ENCODE peak calls at places on chromosomes 12 and 14, in seven cellular contexts. S is HCT116, D is K562, Z is SK-N-SH, C is GM12878, Q is HepG2, B is H1. L is an unnamed sample.

GRCh38 chr12:3530548-3530947 is 39.5 kb downstream of the PRMT8 start:
- DNase-seq in D (no peak), Z (no peak), S (no peak), B (no peak), Q (no peak), C (no peak), L (no peak)

GRCh38 chr12:125068391-125068790 is 3.2 kb downstream of the AACS start:
- DNase-seq in D (no peak), B (no peak), Z (no peak), C (no peak), S (no peak), Q (no peak), L (no peak)

GRCh38 chr14:75221797-75222196 is 45.4 kb upstream of the TMED10 start:
- DNase-seq in D (no peak), S (no peak), Z (no peak), B (no peak), Q (no peak), C (no peak), L (no peak)

GRCh38 chr14:85604021-85604420 is 74.1 kb downstream of the FLRT2 start:
- DNase-seq in B (no peak), D (no peak), Z (no peak), C (no peak), Q (no peak), S (no peak), L (no peak)

GRCh38 chr14:89242871-89243270 is 174.2 kb downstream of the FOXN3 start:
- DNase-seq in D (no peak), C (no peak), Q (no peak), Z (no peak), S (no peak), B (no peak), L (no peak)

GRCh38 chr12:6946033-6946919 is 2.5 kb downstream of the C12orf57 start:
- DNase-seq in Q (peak), C (peak), S (peak), Z (peak), B (no peak), D (peak), L (peak)

GRCh38 chr14:79278798-79279644 is 932.3 kb downstream of the DIO2 start:
- DNase-seq in S (no peak), C (no peak), Z (peak), D (no peak), Q (peak), B (peak), L (peak)

GRCh38 chr12:112349440-112349839 is 32.8 kb downstream of the HECTD4 start:
- DNase-seq in B (no peak), C (no peak), D (no peak), Q (no peak), Z (peak), S (no peak), L (no peak)

GRCh38 chr14:96091941-96092411 is 52.8 kb downstream of the C14orf132 start:
- DNase-seq in Q (no peak), S (no peak), C (no peak), B (no peak), D (no peak), Z (no peak), L (no peak)

GRCh38 chr12:2997989-2998670 is 38.9 kb downstream of the TEAD4 start:
- DNase-seq in D (no peak), S (no peak), Z (no peak), Q (no peak), B (no peak), C (no peak), L (no peak)

GRCh38 chr14:55303646-55304277 is 32.5 kb downstream of the FBXO34 start:
- DNase-seq in C (no peak), Z (no peak), Q (no peak), D (no peak), S (no peak), B (no peak), L (no peak)

GRCh38 chr14:103738706-103739451 is 23.3 kb downstream of the ZFYVE21 start:
- DNase-seq in Z (no peak), Q (no peak), C (no peak), B (no peak), D (no peak), S (no peak), L (no peak)
- TF ChIP-seq JUND in Z (no peak), Q (no peak), C (no peak), B (no peak), D (no peak), S (no peak), L (no peak)

GRCh38 chr14:32254952-32255679 is 52.0 kb upstream of the RNU6-8 start:
- DNase-seq in Q (peak), B (no peak), C (no peak), D (peak), S (peak), Z (peak), L (peak)
- TF ChIP-seq JUND in Q (no peak), B (no peak), C (no peak), D (no peak), S (no peak), Z (no peak), L (no peak)

DNA sequence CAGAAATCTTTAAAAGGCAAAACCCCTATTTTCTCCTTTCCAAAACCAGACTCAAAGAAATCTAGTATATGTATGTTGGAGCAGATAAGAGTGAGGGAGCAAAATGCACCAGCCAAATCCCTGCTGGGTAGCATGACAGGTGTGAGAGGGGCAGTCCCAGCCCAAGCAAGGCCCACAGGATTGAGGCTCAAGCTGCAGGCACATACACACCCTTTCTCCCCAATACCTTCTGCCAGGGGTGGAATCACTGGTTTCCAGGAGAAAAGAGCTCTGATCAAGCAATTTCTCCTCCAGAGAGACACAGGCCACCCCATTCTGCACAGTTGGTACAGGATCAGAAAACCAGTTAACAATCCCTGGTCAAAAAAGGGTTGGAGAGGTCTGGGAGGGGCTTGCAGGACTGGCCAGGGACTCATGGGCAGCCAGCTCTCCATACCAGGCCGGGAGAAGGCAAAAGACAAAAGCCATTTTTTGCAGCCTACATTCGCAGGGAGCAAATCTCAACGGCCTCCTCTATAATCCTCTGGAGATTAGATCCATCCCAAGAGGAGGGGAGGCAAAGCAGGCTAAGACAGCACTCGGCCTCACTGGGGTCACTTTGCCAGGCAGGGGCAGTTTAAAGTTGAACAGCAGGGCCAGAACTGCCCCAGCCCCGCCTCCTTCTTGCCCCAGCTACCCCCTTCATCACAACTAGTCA is 2.1 kb downstream of the KMT2D start:
- DNase-seq in C (no peak), S (no peak), Z (peak), D (peak), B (no peak), Q (no peak), L (no peak)
- TF ChIP-seq JUND in C (no peak), S (no peak), Z (no peak), D (no peak), B (no peak), Q (no peak), L (no peak)

DNA sequence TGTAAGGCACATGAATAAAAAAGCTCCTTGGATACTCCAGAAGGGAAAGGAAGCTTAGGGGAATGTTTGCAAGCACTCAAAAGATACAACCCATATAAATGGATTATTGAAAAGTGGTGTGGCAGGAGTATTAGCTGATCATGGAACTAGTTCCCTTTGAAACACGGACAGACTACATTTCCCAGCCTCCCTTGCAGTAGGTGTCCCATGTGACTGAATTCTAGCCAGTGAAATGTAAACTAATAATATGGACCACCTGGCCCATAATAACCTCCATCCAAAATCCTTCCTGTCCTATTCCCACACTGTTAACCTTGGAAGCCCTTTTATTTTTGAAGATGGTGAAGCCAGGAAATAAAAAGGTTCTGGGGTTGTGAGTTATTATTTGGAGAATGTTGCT is 242.3 kb downstream of the SUDS3 start:
- DNase-seq in B (no peak), S (no peak), Q (no peak), Z (no peak), C (no peak), D (no peak), L (no peak)
- TF ChIP-seq JUND in B (no peak), S (no peak), Q (no peak), Z (no peak), C (no peak), D (no peak), L (no peak)

GRCh38 chr12:68565391-68565903 is 45.3 kb upstream of the RAP1B start:
- DNase-seq in D (no peak), Z (no peak), S (no peak), Q (no peak), B (no peak), C (no peak), L (no peak)
- TF ChIP-seq JUND in D (peak), Z (peak), S (peak), Q (no peak), B (no peak), C (no peak), L (no peak)

DNA sequence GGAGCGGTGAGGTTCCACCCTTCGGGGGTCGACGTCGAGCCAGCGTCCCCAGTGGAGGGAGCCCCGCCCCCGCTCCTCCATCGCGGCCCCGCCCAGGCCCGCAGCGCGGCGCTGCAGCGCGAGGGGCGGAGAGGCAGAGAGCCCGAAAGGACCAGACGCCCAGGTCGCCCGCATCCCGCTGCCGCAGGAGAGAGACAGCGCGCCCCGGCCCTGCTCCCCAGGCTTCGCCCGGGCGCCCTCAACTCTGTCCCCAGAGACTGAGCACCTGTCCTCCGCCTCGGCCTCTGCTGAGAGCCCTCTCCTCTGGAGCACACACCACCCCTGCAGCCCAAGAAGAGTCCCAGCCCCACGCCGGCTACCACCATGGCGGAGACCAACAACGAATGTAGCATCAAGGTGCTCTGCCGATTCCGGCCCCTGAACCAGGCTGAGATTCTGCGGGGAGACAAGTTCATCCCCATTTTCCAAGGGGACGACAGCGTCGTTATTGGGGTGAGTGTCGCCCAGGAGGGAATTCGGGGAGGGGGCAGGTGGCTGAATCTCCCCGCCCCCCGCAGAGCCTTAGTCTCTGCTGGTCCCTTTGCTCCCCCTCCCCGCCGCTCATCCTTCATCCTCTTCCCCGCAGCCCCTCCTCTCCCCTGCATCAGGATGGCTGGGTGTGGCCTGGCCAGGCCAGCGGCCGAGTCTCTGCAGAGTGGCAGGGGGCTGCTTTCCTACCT is at the start of gene KIF5A:
- DNase-seq in C (no peak), Q (no peak), Z (peak), B (no peak), S (no peak), D (peak), L (no peak)
- TF ChIP-seq JUND in C (no peak), Q (no peak), Z (no peak), B (no peak), S (no peak), D (no peak), L (no peak)

GRCh38 chr14:101885254-101885576 is 79.2 kb upstream of the DYNC1H1 start:
- DNase-seq in D (no peak), S (no peak), Q (no peak), B (no peak), Z (no peak), C (no peak), L (no peak)

GRCh38 chr14:101882141-101882935 is 82.0 kb upstream of the DYNC1H1 start:
- DNase-seq in B (no peak), S (no peak), D (no peak), Q (no peak), C (no peak), Z (no peak), L (no peak)

GRCh38 chr14:101887219-101887618 is 77.2 kb upstream of the DYNC1H1 start:
- DNase-seq in S (no peak), D (no peak), Z (no peak), C (no peak), B (no peak), Q (no peak), L (no peak)

GRCh38 chr14:101881426-101881825 is 82.9 kb upstream of the DYNC1H1 start:
- DNase-seq in B (no peak), Z (no peak), Q (no peak), C (no peak), D (no peak), S (no peak), L (no peak)

DNA sequence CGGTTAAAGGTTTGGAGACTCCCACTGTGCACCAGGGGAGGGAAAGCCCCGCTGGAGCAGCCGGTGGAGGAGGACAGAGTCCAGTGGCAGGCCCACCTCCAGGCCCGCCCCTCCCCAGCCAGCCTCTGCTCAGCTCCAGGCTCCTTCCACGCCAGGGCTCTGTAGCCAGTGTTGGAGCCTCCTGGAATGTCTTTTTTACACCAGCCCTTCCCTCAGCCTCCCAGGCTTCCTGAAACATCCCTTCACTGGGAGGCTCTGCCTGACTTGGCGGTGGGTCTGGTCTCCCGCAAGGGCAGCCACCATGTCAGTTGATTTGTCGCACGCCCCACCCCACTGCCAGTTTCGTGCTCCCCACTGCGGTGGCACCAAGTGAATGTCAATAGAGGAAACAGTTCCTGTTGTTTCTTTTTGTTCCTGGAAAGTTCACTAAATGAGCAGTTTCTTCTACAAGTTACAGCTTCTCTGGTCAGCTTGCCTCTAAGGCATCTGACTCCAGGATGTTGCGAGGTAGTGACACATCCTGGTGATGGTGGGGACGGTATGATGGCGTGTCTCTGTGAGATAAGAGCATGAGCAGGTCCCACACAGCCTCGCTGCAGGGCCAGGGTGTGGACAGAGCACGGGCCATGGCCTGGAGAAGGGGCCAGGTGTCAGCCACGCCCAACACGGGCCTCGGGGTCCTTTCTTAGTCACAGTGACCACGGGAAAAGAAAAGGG is 79.7 kb upstream of the DYNC1H1 start:
- DNase-seq in B (no peak), Z (no peak), Q (no peak), S (no peak), D (peak), C (no peak), L (no peak)
- TF ChIP-seq JUND in B (no peak), Z (no peak), Q (no peak), S (no peak), D (no peak), C (no peak), L (no peak)